ENCODE peak calls at places on chromosomes 6 and 20, in nine cellular contexts. W, H, Z, Y, J, N, K, I and P are unnamed samples. For H3K9me3, the result is how much of the 10 kb centered on the place peaks cover.

GRCh38 chr20:62262064-62262463 is 23.7 kb downstream of the OSBPL2 start:
- DNase-seq in W (no peak), H (no peak), Z (no peak), Y (no peak), J (no peak), N (no peak), K (no peak), I (no peak), P (no peak)

GRCh38 chr20:3430376-3431069 is 23.1 kb upstream of the DNAAF9 start:
- DNase-seq in W (no peak), H (no peak), Z (no peak), Y (peak), J (no peak), N (no peak), K (no peak), I (no peak), P (no peak)

GRCh38 chr6:15754035-15754705 is 91.3 kb upstream of the DTNBP1 start:
- DNase-seq in W (no peak), H (no peak), Z (peak), Y (no peak), J (no peak), N (no peak), K (no peak), I (no peak), P (no peak)

GRCh38 chr6:138654715-138655634 is 118.6 kb upstream of the CCDC28A start:
- DNase-seq in W (no peak), H (no peak), Z (peak), Y (peak), J (no peak), N (no peak), K (no peak), I (no peak), P (no peak)

GRCh38 chr6:11977193-11977592 is 34.9 kb upstream of the HIVEP1 start:
- DNase-seq in W (no peak), H (no peak), Z (no peak), Y (no peak), J (no peak), N (no peak), K (no peak), I (no peak), P (no peak)

GRCh38 chr6:47545223-47545622 is 67.6 kb downstream of the CD2AP start:
- DNase-seq in W (no peak), H (no peak), Z (no peak), Y (no peak), J (no peak), N (no peak), K (no peak), I (no peak), P (no peak)

GRCh38 chr6:41438746-41439145 is 103.3 kb downstream of the NCR2 start:
- DNase-seq in W (no peak), H (no peak), Z (no peak), Y (no peak), J (no peak), N (no peak), K (no peak), I (no peak), P (no peak)

GRCh38 chr20:3889489-3890409 is 562 bp downstream of the PANK2 start:
- DNase-seq in W (peak), H (no peak), Z (no peak), Y (no peak), J (peak), N (peak), K (peak), I (peak), P (no peak)

GRCh38 chr20:3744806-3745685 is 12.6 kb downstream of the HSPA12B start:
- DNase-seq in W (peak), H (peak), Z (no peak), Y (no peak), J (peak), N (peak), K (peak), I (peak), P (peak)

GRCh38 chr6:20497200-20497820 is 36.9 kb upstream of the CDKAL1 start:
- DNase-seq in W (no peak), H (no peak), Z (peak), Y (no peak), J (no peak), N (no peak), K (no peak), I (no peak), P (no peak)

GRCh38 chr6:40918035-40918651 is 120.9 kb downstream of the UNC5CL start:
- DNase-seq in W (no peak), H (peak), Z (no peak), Y (no peak), J (no peak), N (no peak), K (no peak), I (no peak), P (peak)

GRCh38 chr20:62020935-62021701 is 44.6 kb downstream of the TAF4 start:
- DNase-seq in W (no peak), H (no peak), Z (peak), Y (no peak), J (peak), N (no peak), K (peak), I (peak), P (peak)

GRCh38 chr6:134516582-134516981 is 198.7 kb upstream of the SGK1 start:
- DNase-seq in W (no peak), H (no peak), Z (no peak), Y (no peak), J (no peak), N (no peak), K (no peak), I (no peak), P (no peak)

GRCh38 chr20:2006452-2007381 is 12.9 kb upstream of the PDYN start:
- DNase-seq in W (peak), H (peak), Z (peak), Y (no peak), J (no peak), N (no peak), K (no peak), I (peak), P (peak)

GRCh38 chr6:34547921-34548644 is 8.0 kb downstream of the SPDEF start:
- DNase-seq in W (no peak), H (no peak), Z (no peak), Y (no peak), J (no peak), N (no peak), K (no peak), I (no peak), P (no peak)

GRCh38 chr6:18053071-18053475 is 65.6 kb upstream of the KIF13A start:
- DNase-seq in W (no peak), H (no peak), Z (peak), Y (no peak), J (no peak), N (peak), K (no peak), I (no peak), P (no peak)

GRCh38 chr6:96766769-96767168 is 70.5 kb downstream of the GPR63 start:
- DNase-seq in W (no peak), H (no peak), Z (no peak), Y (no peak), J (no peak), N (no peak), K (no peak), I (no peak), P (no peak)

GRCh38 chr6:48610846-48611245 is 499.8 kb upstream of the PTCHD4 start:
- DNase-seq in W (no peak), H (no peak), Z (peak), Y (no peak), J (no peak), N (no peak), K (no peak), I (no peak), P (no peak)

GRCh38 chr20:49786226-49786625 is 26.4 kb upstream of the SLC9A8 start:
- DNase-seq in W (no peak), H (no peak), Z (no peak), Y (peak), J (no peak), N (no peak), K (no peak), I (no peak), P (no peak)

GRCh38 chr6:100317031-100317430 is 147.7 kb downstream of the SIM1 start:
- DNase-seq in W (no peak), H (no peak), Z (no peak), Y (no peak), J (no peak), N (no peak), K (no peak), I (no peak), P (no peak)

GRCh38 chr6:105178110-105178509 is 1.7 kb downstream of the POPDC3 start:
- DNase-seq in W (no peak), H (no peak), Z (peak), Y (no peak), J (no peak), N (no peak), K (no peak), I (no peak), P (no peak)

GRCh38 chr6:158002951-158003853 is 21.5 kb downstream of the SYNJ2 start:
- DNase-seq in W (no peak), H (no peak), Z (peak), Y (no peak), J (peak), N (peak), K (no peak), I (no peak), P (peak)

GRCh38 chr6:35624341-35625070 is 64.2 kb downstream of the FKBP5 start:
- DNase-seq in W (peak), H (no peak), Z (peak), Y (no peak), J (no peak), N (no peak), K (no peak), I (no peak), P (no peak)

GRCh38 chr6:100691972-100692371 is 189.2 kb downstream of the ASCC3 start:
- DNase-seq in W (no peak), H (no peak), Z (no peak), Y (no peak), J (no peak), N (no peak), K (no peak), I (no peak), P (no peak)

GRCh38 chr20:62828051-62828450 is 11.2 kb downstream of the COL9A3 start:
- DNase-seq in W (no peak), H (no peak), Z (no peak), Y (no peak), J (no peak), N (no peak), K (no peak), I (no peak), P (no peak)

GRCh38 chr6:147506704-147507114 is 1.8 kb upstream of the SAMD5 start:
- DNase-seq in W (no peak), H (peak), Z (peak), Y (no peak), J (peak), N (peak), K (peak), I (peak), P (peak)

GRCh38 chr6:10465633-10466499 is 51.0 kb upstream of the TFAP2A start:
- DNase-seq in W (no peak), H (peak), Z (peak), Y (no peak), J (no peak), N (no peak), K (peak), I (peak), P (peak)

GRCh38 chr6:116008470-116009229 is 52.0 kb downstream of the FRK start:
- DNase-seq in W (no peak), H (no peak), Z (peak), Y (peak), J (no peak), N (no peak), K (no peak), I (no peak), P (no peak)

GRCh38 chr6:116005508-116005855 is 55.2 kb downstream of the FRK start:
- DNase-seq in W (no peak), H (no peak), Z (peak), Y (no peak), J (no peak), N (no peak), K (no peak), I (no peak), P (no peak)

GRCh38 chr6:116010400-116011095 is 50.1 kb downstream of the FRK start:
- DNase-seq in W (peak), H (peak), Z (peak), Y (no peak), J (peak), N (peak), K (peak), I (peak), P (peak)

GRCh38 chr6:116003668-116004067 is 57.0 kb downstream of the FRK start:
- DNase-seq in W (no peak), H (no peak), Z (no peak), Y (no peak), J (no peak), N (no peak), K (no peak), I (no peak), P (no peak)

DNA sequence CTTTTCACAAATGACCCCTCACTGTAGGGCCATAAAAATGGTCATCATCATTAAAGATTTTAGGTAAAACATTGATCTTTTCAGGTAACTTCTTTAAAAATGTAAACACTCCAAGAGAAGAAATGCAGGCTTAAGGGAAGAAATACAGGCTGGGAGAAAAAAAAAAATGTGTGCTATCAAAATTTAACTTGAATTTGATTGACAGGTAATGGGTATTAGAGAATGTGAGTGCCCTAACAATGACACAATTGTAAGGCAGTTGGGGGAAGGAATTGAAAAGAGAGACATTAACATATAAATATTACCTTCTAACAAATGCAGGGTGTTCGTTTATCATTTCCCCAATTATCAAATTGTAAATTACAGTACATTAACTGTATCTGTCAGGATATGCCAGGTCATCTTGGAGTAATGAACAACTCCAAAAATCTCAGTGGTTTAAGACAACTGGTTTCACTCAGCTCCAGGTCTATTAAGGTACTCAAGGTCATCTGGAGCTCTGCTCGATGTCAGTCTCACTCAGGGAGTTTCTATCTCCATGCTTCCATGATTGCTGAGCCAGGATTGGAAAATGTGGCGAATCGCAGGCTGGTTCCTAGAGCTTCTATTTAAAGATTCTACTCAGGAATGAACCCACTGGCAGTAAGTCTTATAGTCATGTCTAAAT is 55.7 kb downstream of the FRK start:
- DNase-seq in W (no peak), H (no peak), Z (no peak), Y (no peak), J (no peak), N (no peak), K (no peak), I (no peak), P (no peak)
- H3K9me3 ChIP-seq in W (under half), H (under half), Z (under half), Y (under half), J (under half), N (under half), K (under half), I (under half), P (under half)

GRCh38 chr20:31239139-31239538 is 18.3 kb upstream of the DEFB115 start:
- DNase-seq in W (no peak), H (no peak), Z (no peak), Y (no peak), J (no peak), N (no peak), K (no peak), I (no peak), P (no peak)
- H3K9me3 ChIP-seq in W (under half), H (half or more), Z (under half), Y (under half), J (under half), N (half or more), K (under half), I (under half), P (half or more)

GRCh38 chr6:168796106-168796505 is 355.1 kb downstream of the SMOC2 start:
- DNase-seq in W (no peak), H (no peak), Z (no peak), Y (no peak), J (no peak), N (no peak), K (no peak), I (no peak), P (no peak)

GRCh38 chr6:168793649-168794048 is 352.7 kb downstream of the SMOC2 start:
- DNase-seq in W (no peak), H (no peak), Z (no peak), Y (no peak), J (no peak), N (no peak), K (no peak), I (no peak), P (no peak)

GRCh38 chr6:168789699-168790098 is 348.7 kb downstream of the SMOC2 start:
- DNase-seq in W (no peak), H (no peak), Z (no peak), Y (no peak), J (no peak), N (no peak), K (no peak), I (no peak), P (no peak)

GRCh38 chr6:168794515-168794914 is 353.5 kb downstream of the SMOC2 start:
- DNase-seq in W (no peak), H (no peak), Z (no peak), Y (no peak), J (no peak), N (no peak), K (no peak), I (no peak), P (no peak)

GRCh38 chr6:168791916-168792315 is 350.9 kb downstream of the SMOC2 start:
- DNase-seq in W (no peak), H (no peak), Z (no peak), Y (no peak), J (no peak), N (no peak), K (no peak), I (no peak), P (no peak)
- H3K9me3 ChIP-seq in W (under half), H (under half), Z (under half), Y (under half), J (under half), N (under half), K (under half), I (under half), P (under half)

GRCh38 chr6:170045981-170046667 is 244.8 kb downstream of the DLL1 start:
- DNase-seq in W (no peak), H (no peak), Z (no peak), Y (no peak), J (peak), N (no peak), K (no peak), I (no peak), P (no peak)
- H3K9me3 ChIP-seq in W (under half), H (under half), Z (under half), Y (under half), J (under half), N (under half), K (under half), I (under half), P (under half)

GRCh38 chr6:353642-354614 is 37.6 kb upstream of the IRF4 start:
- DNase-seq in W (no peak), H (no peak), Z (no peak), Y (no peak), J (no peak), N (no peak), K (no peak), I (no peak), P (no peak)

GRCh38 chr6:352474-352873 is 39.1 kb upstream of the IRF4 start:
- DNase-seq in W (no peak), H (no peak), Z (no peak), Y (no peak), J (no peak), N (no peak), K (no peak), I (no peak), P (no peak)

GRCh38 chr6:351867-352289 is 39.7 kb upstream of the IRF4 start:
- DNase-seq in W (no peak), H (no peak), Z (no peak), Y (no peak), J (no peak), N (no peak), K (no peak), I (no peak), P (no peak)

GRCh38 chr6:351011-351866 is 40.3 kb upstream of the IRF4 start:
- DNase-seq in W (no peak), H (no peak), Z (no peak), Y (no peak), J (no peak), N (no peak), K (no peak), I (no peak), P (no peak)

GRCh38 chr6:352896-353470 is 38.6 kb upstream of the IRF4 start:
- DNase-seq in W (no peak), H (no peak), Z (no peak), Y (no peak), J (no peak), N (no peak), K (no peak), I (no peak), P (no peak)
- H3K9me3 ChIP-seq in W (under half), H (half or more), Z (under half), Y (under half), J (under half), N (under half), K (under half), I (under half), P (under half)